ENCODE peak calls at places on chromosomes 3 and 15, in eight cellular contexts. One of them, this sample, is unnamed.

GRCh38 chr3:120554727-120555660 is 41.1 kb upstream of the NDUFB4 start:
- DNase-seq in HFFc6: peak; percentile 19
- DNase-seq in GM20000: no peak
- DNase-seq in endothelial cell: no peak
- DNase-seq in adrenal gland: no peak
- DNase-seq in stomach: no peak
- DNase-seq in psoas muscle: no peak
- DNase-seq in osteocyte: no peak
- DNase-seq in this sample: peak; percentile 67

GRCh38 chr15:81859737-81860516 is 185.9 kb downstream of the MEX3B start:
- DNase-seq in HFFc6: no peak
- DNase-seq in GM20000: no peak
- DNase-seq in endothelial cell: no peak
- DNase-seq in adrenal gland: no peak
- DNase-seq in stomach: no peak
- DNase-seq in psoas muscle: no peak
- DNase-seq in osteocyte: no peak
- DNase-seq in this sample: no peak

GRCh38 chr3:190326930-190327329 is 4.7 kb upstream of the CLDN1 start:
- DNase-seq in HFFc6: no peak
- DNase-seq in GM20000: no peak
- DNase-seq in endothelial cell: no peak
- DNase-seq in adrenal gland: peak; percentile 63
- DNase-seq in stomach: no peak
- DNase-seq in psoas muscle: no peak
- DNase-seq in osteocyte: no peak
- DNase-seq in this sample: peak; percentile 80

GRCh38 chr3:100093826-100094225 is 20.5 kb downstream of the FILIP1L start:
- DNase-seq in HFFc6: no peak
- DNase-seq in GM20000: no peak
- DNase-seq in endothelial cell: no peak
- DNase-seq in adrenal gland: no peak
- DNase-seq in stomach: no peak
- DNase-seq in psoas muscle: no peak
- DNase-seq in osteocyte: no peak
- DNase-seq in this sample: peak; percentile 58

GRCh38 chr15:30038667-30039523 is 43.9 kb upstream of the GOLGA8J start:
- DNase-seq in HFFc6: no peak
- DNase-seq in GM20000: no peak
- DNase-seq in endothelial cell: no peak
- DNase-seq in adrenal gland: peak; percentile 69
- DNase-seq in stomach: no peak
- DNase-seq in psoas muscle: no peak
- DNase-seq in osteocyte: no peak
- DNase-seq in this sample: no peak

GRCh38 chr3:179825527-179826246 is 172.8 kb downstream of the USP13 start:
- DNase-seq in HFFc6: no peak
- DNase-seq in GM20000: no peak
- DNase-seq in endothelial cell: no peak
- DNase-seq in adrenal gland: no peak
- DNase-seq in stomach: no peak
- DNase-seq in psoas muscle: no peak
- DNase-seq in osteocyte: peak; percentile 86
- DNase-seq in this sample: no peak

GRCh38 chr3:182682263-182683229 is 110.8 kb upstream of the ATP11B start:
- DNase-seq in HFFc6: no peak
- DNase-seq in GM20000: peak; percentile 87
- DNase-seq in endothelial cell: peak; percentile 80
- DNase-seq in adrenal gland: peak; percentile 6
- DNase-seq in stomach: peak; percentile 72
- DNase-seq in psoas muscle: peak; percentile 62
- DNase-seq in osteocyte: peak; percentile 86
- DNase-seq in this sample: peak; percentile 12

GRCh38 chr3:23752126-23752525 is 53.6 kb upstream of the UBE2E1 start:
- DNase-seq in HFFc6: no peak
- DNase-seq in GM20000: no peak
- DNase-seq in endothelial cell: no peak
- DNase-seq in adrenal gland: no peak
- DNase-seq in stomach: no peak
- DNase-seq in psoas muscle: no peak
- DNase-seq in osteocyte: no peak
- DNase-seq in this sample: no peak

GRCh38 chr3:181637056-181637798 is 74.5 kb upstream of the SOX2 start:
- DNase-seq in HFFc6: no peak
- DNase-seq in GM20000: no peak
- DNase-seq in endothelial cell: no peak
- DNase-seq in adrenal gland: no peak
- DNase-seq in stomach: no peak
- DNase-seq in psoas muscle: no peak
- DNase-seq in osteocyte: no peak
- DNase-seq in this sample: no peak

GRCh38 chr3:187628169-187628568 is 42.0 kb downstream of the SST start:
- DNase-seq in HFFc6: no peak
- DNase-seq in GM20000: no peak
- DNase-seq in endothelial cell: no peak
- DNase-seq in adrenal gland: no peak
- DNase-seq in stomach: no peak
- DNase-seq in psoas muscle: no peak
- DNase-seq in osteocyte: no peak
- DNase-seq in this sample: no peak

GRCh38 chr3:8663177-8664061 is 18.8 kb upstream of the SSUH2 start:
- DNase-seq in HFFc6: peak; percentile 38
- DNase-seq in GM20000: peak; percentile 68
- DNase-seq in endothelial cell: peak; percentile 82
- DNase-seq in adrenal gland: peak; percentile 71
- DNase-seq in stomach: peak; percentile 85
- DNase-seq in psoas muscle: peak; percentile 57
- DNase-seq in osteocyte: no peak
- DNase-seq in this sample: peak; percentile 53

GRCh38 chr3:35071768-35072167 is 567.6 kb upstream of the ARPP21 start:
- DNase-seq in HFFc6: no peak
- DNase-seq in GM20000: no peak
- DNase-seq in endothelial cell: no peak
- DNase-seq in adrenal gland: no peak
- DNase-seq in stomach: no peak
- DNase-seq in psoas muscle: no peak
- DNase-seq in osteocyte: no peak
- DNase-seq in this sample: no peak

GRCh38 chr15:45372032-45372995 is 6.0 kb downstream of the GATM start:
- DNase-seq in HFFc6: no peak
- DNase-seq in GM20000: no peak
- DNase-seq in endothelial cell: no peak
- DNase-seq in adrenal gland: no peak
- DNase-seq in stomach: no peak
- DNase-seq in psoas muscle: no peak
- DNase-seq in osteocyte: no peak
- DNase-seq in this sample: no peak

GRCh38 chr3:122247825-122248185 is 64.3 kb downstream of the CASR start:
- DNase-seq in HFFc6: peak; percentile 11
- DNase-seq in GM20000: no peak
- DNase-seq in endothelial cell: no peak
- DNase-seq in adrenal gland: no peak
- DNase-seq in stomach: no peak
- DNase-seq in psoas muscle: no peak
- DNase-seq in osteocyte: no peak
- DNase-seq in this sample: peak; percentile 12

GRCh38 chr3:64223809-64224570 is 1.3 kb downstream of the PRICKLE2 start:
- DNase-seq in HFFc6: peak; percentile 59
- DNase-seq in GM20000: no peak
- DNase-seq in endothelial cell: no peak
- DNase-seq in adrenal gland: no peak
- DNase-seq in stomach: no peak
- DNase-seq in psoas muscle: no peak
- DNase-seq in osteocyte: no peak
- DNase-seq in this sample: peak; percentile 68

GRCh38 chr15:91948001-91948608 is 94.6 kb downstream of the SLCO3A1 start:
- DNase-seq in HFFc6: peak; percentile 9
- DNase-seq in GM20000: no peak
- DNase-seq in endothelial cell: no peak
- DNase-seq in adrenal gland: no peak
- DNase-seq in stomach: peak; percentile 29
- DNase-seq in psoas muscle: no peak
- DNase-seq in osteocyte: no peak
- DNase-seq in this sample: no peak

GRCh38 chr3:60363817-60364216 is 887.4 kb downstream of the FHIT start:
- DNase-seq in HFFc6: no peak
- DNase-seq in GM20000: peak; percentile 18
- DNase-seq in endothelial cell: no peak
- DNase-seq in adrenal gland: no peak
- DNase-seq in stomach: no peak
- DNase-seq in psoas muscle: no peak
- DNase-seq in osteocyte: no peak
- DNase-seq in this sample: no peak

GRCh38 chr3:78970656-78971055 is 797.1 kb downstream of the ROBO1 start:
- DNase-seq in HFFc6: no peak
- DNase-seq in GM20000: no peak
- DNase-seq in endothelial cell: no peak
- DNase-seq in adrenal gland: no peak
- DNase-seq in stomach: no peak
- DNase-seq in psoas muscle: no peak
- DNase-seq in osteocyte: no peak
- DNase-seq in this sample: no peak

GRCh38 chr15:85367741-85368140 is 12.7 kb upstream of the AKAP13 start:
- DNase-seq in HFFc6: no peak
- DNase-seq in GM20000: no peak
- DNase-seq in endothelial cell: no peak
- DNase-seq in adrenal gland: no peak
- DNase-seq in stomach: no peak
- DNase-seq in psoas muscle: no peak
- DNase-seq in osteocyte: no peak
- DNase-seq in this sample: no peak

GRCh38 chr15:85361306-85361705 is 19.1 kb upstream of the AKAP13 start:
- DNase-seq in HFFc6: no peak
- DNase-seq in GM20000: peak; percentile 69
- DNase-seq in endothelial cell: no peak
- DNase-seq in adrenal gland: no peak
- DNase-seq in stomach: no peak
- DNase-seq in psoas muscle: no peak
- DNase-seq in osteocyte: no peak
- DNase-seq in this sample: no peak

GRCh38 chr15:85362436-85363048 is 17.9 kb upstream of the AKAP13 start:
- DNase-seq in HFFc6: no peak
- DNase-seq in GM20000: no peak
- DNase-seq in endothelial cell: no peak
- DNase-seq in adrenal gland: no peak
- DNase-seq in stomach: no peak
- DNase-seq in psoas muscle: no peak
- DNase-seq in osteocyte: no peak
- DNase-seq in this sample: no peak
- TF ChIP-seq CTCF in HFFc6: no peak
- TF ChIP-seq CTCF in GM20000: no peak
- TF ChIP-seq CTCF in endothelial cell: no peak
- TF ChIP-seq CTCF in adrenal gland: no peak
- TF ChIP-seq CTCF in stomach: no peak
- TF ChIP-seq CTCF in psoas muscle: no peak
- TF ChIP-seq CTCF in osteocyte: no peak
- TF ChIP-seq CTCF in this sample: no peak

DNA sequence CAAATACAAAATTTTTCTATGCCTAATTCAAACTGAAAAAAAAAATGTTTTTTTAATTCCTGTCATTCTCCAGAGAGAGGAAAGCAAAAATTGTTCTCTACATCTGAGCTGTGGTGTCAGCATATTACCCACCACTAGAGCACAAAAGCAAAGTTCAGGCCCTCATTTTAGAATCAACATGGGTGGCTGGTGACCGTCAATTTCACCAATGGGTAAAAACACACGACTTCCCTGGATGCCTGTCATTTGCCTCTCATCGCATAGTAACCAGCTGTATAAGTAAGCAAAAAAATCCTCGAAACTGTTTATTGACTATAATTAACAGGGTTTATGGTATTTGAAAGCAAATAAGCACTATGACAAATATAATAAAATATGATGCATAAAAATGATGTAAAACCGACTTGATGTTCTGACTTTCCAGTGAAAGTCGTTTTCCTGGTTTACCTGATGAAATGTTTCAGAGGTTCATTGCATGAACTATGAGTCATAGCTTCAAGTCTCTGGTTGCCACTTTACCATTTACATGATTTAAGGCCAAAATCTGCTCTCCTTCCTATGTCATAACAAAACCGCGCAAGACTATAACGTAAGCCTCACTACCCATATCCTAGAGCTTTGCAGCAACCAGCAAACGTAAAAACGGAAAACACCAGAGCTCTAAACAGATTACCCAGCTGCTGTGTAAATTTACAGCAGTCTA is 60.5 kb downstream of the THBS1 start:
- DNase-seq in HFFc6: no peak
- DNase-seq in GM20000: no peak
- DNase-seq in endothelial cell: no peak
- DNase-seq in adrenal gland: no peak
- DNase-seq in stomach: no peak
- DNase-seq in psoas muscle: no peak
- DNase-seq in osteocyte: no peak
- DNase-seq in this sample: no peak
- TF ChIP-seq CTCF in HFFc6: peak; percentile 44
- TF ChIP-seq CTCF in GM20000: no peak
- TF ChIP-seq CTCF in endothelial cell: no peak
- TF ChIP-seq CTCF in adrenal gland: no peak
- TF ChIP-seq CTCF in stomach: no peak
- TF ChIP-seq CTCF in psoas muscle: no peak
- TF ChIP-seq CTCF in osteocyte: no peak
- TF ChIP-seq CTCF in this sample: no peak

DNA sequence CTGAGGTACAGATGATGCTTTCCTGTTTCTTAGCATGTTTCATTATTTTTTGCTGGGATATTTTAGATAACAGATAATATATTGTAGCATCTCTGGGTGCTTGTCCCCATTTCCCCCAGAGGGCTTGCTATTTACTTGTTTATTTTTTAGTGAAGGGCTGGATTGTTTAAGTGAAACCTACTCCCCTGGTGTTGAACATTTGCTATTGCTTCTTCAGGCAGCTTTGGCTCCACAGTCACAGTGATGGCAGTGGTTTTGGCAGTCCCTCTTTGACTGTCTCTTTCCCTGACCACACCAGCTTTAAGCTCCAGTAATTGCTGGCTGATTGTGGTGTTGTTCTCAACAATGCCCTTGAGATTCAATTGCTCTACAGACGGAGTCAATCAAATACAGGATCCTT is 128.9 kb downstream of the KLF13 start:
- DNase-seq in HFFc6: no peak
- DNase-seq in GM20000: no peak
- DNase-seq in endothelial cell: no peak
- DNase-seq in adrenal gland: no peak
- DNase-seq in stomach: no peak
- DNase-seq in psoas muscle: no peak
- DNase-seq in osteocyte: no peak
- DNase-seq in this sample: no peak
- TF ChIP-seq CTCF in HFFc6: peak; percentile 53
- TF ChIP-seq CTCF in GM20000: no peak
- TF ChIP-seq CTCF in endothelial cell: peak; percentile 40
- TF ChIP-seq CTCF in adrenal gland: no peak
- TF ChIP-seq CTCF in stomach: no peak
- TF ChIP-seq CTCF in psoas muscle: no peak
- TF ChIP-seq CTCF in osteocyte: no peak
- TF ChIP-seq CTCF in this sample: no peak

GRCh38 chr15:61075741-61076140 is 153.4 kb downstream of the RORA start:
- DNase-seq in HFFc6: no peak
- DNase-seq in GM20000: no peak
- DNase-seq in endothelial cell: no peak
- DNase-seq in adrenal gland: no peak
- DNase-seq in stomach: no peak
- DNase-seq in psoas muscle: no peak
- DNase-seq in osteocyte: no peak
- DNase-seq in this sample: no peak
- TF ChIP-seq CTCF in HFFc6: no peak
- TF ChIP-seq CTCF in GM20000: no peak
- TF ChIP-seq CTCF in endothelial cell: no peak
- TF ChIP-seq CTCF in adrenal gland: no peak
- TF ChIP-seq CTCF in stomach: no peak
- TF ChIP-seq CTCF in psoas muscle: no peak
- TF ChIP-seq CTCF in osteocyte: no peak
- TF ChIP-seq CTCF in this sample: no peak